ENCODE peak calls at places on chromosomes 16 and 17, in eight cellular contexts. One of them, this sample, is unnamed.

GRCh38 chr16:29256501-29256981 is 150.0 kb downstream of the NPIPB11 start:
- DNase-seq in cardiac muscle cell: no peak
- DNase-seq in progenitor cell of endocrine pancreas: no peak
- DNase-seq in brain microvascular endothelial cell: no peak
- DNase-seq in mucosa of descending colon: no peak
- DNase-seq in bronchial epithelial cell: no peak
- DNase-seq in PC-9: no peak
- DNase-seq in HL-60: no peak
- DNase-seq in this sample: no peak

GRCh38 chr16:59597269-59597668 is 863.2 kb upstream of the GOT2 start:
- DNase-seq in bronchial epithelial cell: no peak
- DNase-seq in HL-60: no peak
- DNase-seq in cardiac muscle cell: peak; percentile 5
- DNase-seq in mucosa of descending colon: no peak
- DNase-seq in PC-9: no peak
- DNase-seq in progenitor cell of endocrine pancreas: no peak
- DNase-seq in brain microvascular endothelial cell: peak; percentile 43
- DNase-seq in this sample: peak; percentile 4

GRCh38 chr17:38733315-38734234 is 3.4 kb downstream of the CISD3 start:
- DNase-seq in brain microvascular endothelial cell: no peak
- DNase-seq in PC-9: no peak
- DNase-seq in progenitor cell of endocrine pancreas: no peak
- DNase-seq in mucosa of descending colon: no peak
- DNase-seq in cardiac muscle cell: no peak
- DNase-seq in bronchial epithelial cell: no peak
- DNase-seq in HL-60: no peak
- DNase-seq in this sample: no peak

GRCh38 chr16:57091990-57092785 is at the start of gene CPNE2:
- DNase-seq in brain microvascular endothelial cell: no peak
- DNase-seq in PC-9: peak; percentile 56
- DNase-seq in progenitor cell of endocrine pancreas: peak; percentile 47
- DNase-seq in HL-60: peak; percentile 52
- DNase-seq in bronchial epithelial cell: no peak
- DNase-seq in mucosa of descending colon: peak; percentile 71
- DNase-seq in cardiac muscle cell: peak; percentile 57
- DNase-seq in this sample: peak; percentile 45

GRCh38 chr16:12095275-12096161 is 119.0 kb downstream of the SNX29 start:
- DNase-seq in mucosa of descending colon: no peak
- DNase-seq in bronchial epithelial cell: peak; percentile 23
- DNase-seq in PC-9: peak; percentile 47
- DNase-seq in brain microvascular endothelial cell: peak; percentile 59
- DNase-seq in HL-60: peak; percentile 22
- DNase-seq in cardiac muscle cell: peak; percentile 73
- DNase-seq in progenitor cell of endocrine pancreas: peak; percentile 34
- DNase-seq in this sample: peak; percentile 49

GRCh38 chr16:13919330-13919682 is 648 bp upstream of the ERCC4 start:
- DNase-seq in PC-9: no peak
- DNase-seq in HL-60: peak; percentile 14
- DNase-seq in mucosa of descending colon: no peak
- DNase-seq in progenitor cell of endocrine pancreas: no peak
- DNase-seq in cardiac muscle cell: peak; percentile 69
- DNase-seq in brain microvascular endothelial cell: no peak
- DNase-seq in bronchial epithelial cell: peak; percentile 49
- DNase-seq in this sample: peak; percentile 52

GRCh38 chr16:27768651-27769270 is 218.8 kb downstream of the KATNIP start:
- DNase-seq in PC-9: no peak
- DNase-seq in cardiac muscle cell: no peak
- DNase-seq in bronchial epithelial cell: no peak
- DNase-seq in brain microvascular endothelial cell: no peak
- DNase-seq in progenitor cell of endocrine pancreas: no peak
- DNase-seq in mucosa of descending colon: peak; percentile 18
- DNase-seq in HL-60: no peak
- DNase-seq in this sample: no peak

GRCh38 chr17:1580979-1581676 is 18.5 kb upstream of the PITPNA start:
- DNase-seq in PC-9: no peak
- DNase-seq in HL-60: no peak
- DNase-seq in brain microvascular endothelial cell: no peak
- DNase-seq in mucosa of descending colon: peak; percentile 84
- DNase-seq in progenitor cell of endocrine pancreas: no peak
- DNase-seq in cardiac muscle cell: no peak
- DNase-seq in bronchial epithelial cell: no peak
- DNase-seq in this sample: no peak

GRCh38 chr17:9402590-9403199 is 172.9 kb downstream of the STX8 start:
- DNase-seq in mucosa of descending colon: no peak
- DNase-seq in HL-60: no peak
- DNase-seq in brain microvascular endothelial cell: peak; percentile 25
- DNase-seq in progenitor cell of endocrine pancreas: no peak
- DNase-seq in bronchial epithelial cell: peak; percentile 37
- DNase-seq in PC-9: peak; percentile 21
- DNase-seq in cardiac muscle cell: peak; percentile 60
- DNase-seq in this sample: peak; percentile 63

GRCh38 chr17:59406808-59407381 is 75.4 kb downstream of the YPEL2 start:
- DNase-seq in bronchial epithelial cell: no peak
- DNase-seq in PC-9: peak; percentile 56
- DNase-seq in cardiac muscle cell: peak; percentile 60
- DNase-seq in HL-60: no peak
- DNase-seq in progenitor cell of endocrine pancreas: no peak
- DNase-seq in mucosa of descending colon: no peak
- DNase-seq in brain microvascular endothelial cell: peak; percentile 73
- DNase-seq in this sample: no peak

GRCh38 chr17:80663783-80664206 is 119.2 kb downstream of the RPTOR start:
- DNase-seq in HL-60: no peak
- DNase-seq in bronchial epithelial cell: no peak
- DNase-seq in cardiac muscle cell: no peak
- DNase-seq in brain microvascular endothelial cell: no peak
- DNase-seq in mucosa of descending colon: no peak
- DNase-seq in progenitor cell of endocrine pancreas: no peak
- DNase-seq in PC-9: no peak
- DNase-seq in this sample: no peak

GRCh38 chr16:14632693-14633569 is at the start of gene BFAR:
- DNase-seq in cardiac muscle cell: peak; percentile 99
- DNase-seq in HL-60: peak; percentile 95
- DNase-seq in progenitor cell of endocrine pancreas: peak; percentile 99
- DNase-seq in bronchial epithelial cell: peak; percentile 90
- DNase-seq in brain microvascular endothelial cell: peak; percentile 96
- DNase-seq in PC-9: peak; percentile 99
- DNase-seq in mucosa of descending colon: peak; percentile 100
- DNase-seq in this sample: peak; percentile 96

GRCh38 chr17:29138184-29138955 is 41.8 kb downstream of the MYO18A start:
- DNase-seq in mucosa of descending colon: no peak
- DNase-seq in PC-9: no peak
- DNase-seq in HL-60: no peak
- DNase-seq in progenitor cell of endocrine pancreas: no peak
- DNase-seq in cardiac muscle cell: no peak
- DNase-seq in bronchial epithelial cell: peak; percentile 46
- DNase-seq in brain microvascular endothelial cell: no peak
- DNase-seq in this sample: peak; percentile 54

GRCh38 chr16:30382398-30383015 is at the start of gene SEPTIN1:
- DNase-seq in mucosa of descending colon: peak; percentile 84
- DNase-seq in bronchial epithelial cell: no peak
- DNase-seq in brain microvascular endothelial cell: no peak
- DNase-seq in PC-9: no peak
- DNase-seq in HL-60: no peak
- DNase-seq in progenitor cell of endocrine pancreas: no peak
- DNase-seq in cardiac muscle cell: no peak
- DNase-seq in this sample: no peak

GRCh38 chr17:50630524-50631194 is 4.0 kb upstream of the ABCC3 start:
- DNase-seq in mucosa of descending colon: peak; percentile 89
- DNase-seq in cardiac muscle cell: peak; percentile 23
- DNase-seq in progenitor cell of endocrine pancreas: peak; percentile 56
- DNase-seq in brain microvascular endothelial cell: no peak
- DNase-seq in bronchial epithelial cell: peak; percentile 31
- DNase-seq in HL-60: no peak
- DNase-seq in PC-9: peak; percentile 84
- DNase-seq in this sample: peak; percentile 56

GRCh38 chr16:16092925-16093624 is 130.2 kb downstream of the ABCC6 start:
- DNase-seq in PC-9: no peak
- DNase-seq in brain microvascular endothelial cell: peak; percentile 17
- DNase-seq in mucosa of descending colon: no peak
- DNase-seq in bronchial epithelial cell: no peak
- DNase-seq in cardiac muscle cell: peak; percentile 68
- DNase-seq in HL-60: no peak
- DNase-seq in progenitor cell of endocrine pancreas: no peak
- DNase-seq in this sample: no peak

GRCh38 chr17:66541461-66542182 is 239.2 kb downstream of the PRKCA start:
- DNase-seq in bronchial epithelial cell: no peak
- DNase-seq in cardiac muscle cell: peak; percentile 90
- DNase-seq in brain microvascular endothelial cell: peak; percentile 75
- DNase-seq in HL-60: no peak
- DNase-seq in progenitor cell of endocrine pancreas: no peak
- DNase-seq in mucosa of descending colon: no peak
- DNase-seq in PC-9: no peak
- DNase-seq in this sample: peak; percentile 45

GRCh38 chr16:80752563-80752962 is 51.8 kb downstream of the CDYL2 start:
- DNase-seq in mucosa of descending colon: no peak
- DNase-seq in brain microvascular endothelial cell: no peak
- DNase-seq in progenitor cell of endocrine pancreas: no peak
- DNase-seq in bronchial epithelial cell: no peak
- DNase-seq in PC-9: no peak
- DNase-seq in HL-60: no peak
- DNase-seq in cardiac muscle cell: peak; percentile 1
- DNase-seq in this sample: no peak

GRCh38 chr17:56624947-56625346 is 31.4 kb downstream of the NOG start:
- DNase-seq in progenitor cell of endocrine pancreas: no peak
- DNase-seq in mucosa of descending colon: no peak
- DNase-seq in bronchial epithelial cell: no peak
- DNase-seq in brain microvascular endothelial cell: no peak
- DNase-seq in HL-60: no peak
- DNase-seq in PC-9: no peak
- DNase-seq in cardiac muscle cell: no peak
- DNase-seq in this sample: no peak

GRCh38 chr17:43877451-43878155 is 29.7 kb downstream of the MPP2 start:
- DNase-seq in cardiac muscle cell: no peak
- DNase-seq in brain microvascular endothelial cell: no peak
- DNase-seq in bronchial epithelial cell: no peak
- DNase-seq in PC-9: no peak
- DNase-seq in mucosa of descending colon: no peak
- DNase-seq in progenitor cell of endocrine pancreas: no peak
- DNase-seq in HL-60: no peak
- DNase-seq in this sample: no peak

GRCh38 chr16:83899272-83899897 is 470 bp downstream of the MLYCD start:
- DNase-seq in mucosa of descending colon: peak; percentile 78
- DNase-seq in HL-60: peak; percentile 60
- DNase-seq in progenitor cell of endocrine pancreas: peak; percentile 26
- DNase-seq in brain microvascular endothelial cell: peak; percentile 41
- DNase-seq in bronchial epithelial cell: peak; percentile 47
- DNase-seq in cardiac muscle cell: peak; percentile 73
- DNase-seq in PC-9: peak; percentile 43
- DNase-seq in this sample: peak; percentile 63

GRCh38 chr16:8716592-8716991 is 42.2 kb downstream of the ABAT start:
- DNase-seq in PC-9: no peak
- DNase-seq in HL-60: no peak
- DNase-seq in cardiac muscle cell: no peak
- DNase-seq in brain microvascular endothelial cell: no peak
- DNase-seq in progenitor cell of endocrine pancreas: no peak
- DNase-seq in mucosa of descending colon: no peak
- DNase-seq in bronchial epithelial cell: peak; percentile 98
- DNase-seq in this sample: peak; percentile 97

GRCh38 chr16:84557504-84557903 is 53.0 kb upstream of the MEAK7 start:
- DNase-seq in progenitor cell of endocrine pancreas: no peak
- DNase-seq in brain microvascular endothelial cell: no peak
- DNase-seq in mucosa of descending colon: no peak
- DNase-seq in cardiac muscle cell: no peak
- DNase-seq in PC-9: no peak
- DNase-seq in bronchial epithelial cell: no peak
- DNase-seq in HL-60: no peak
- DNase-seq in this sample: no peak

GRCh38 chr16:6684076-6684673 is 648.5 kb upstream of the RBFOX1 start:
- DNase-seq in brain microvascular endothelial cell: peak; percentile 7
- DNase-seq in cardiac muscle cell: no peak
- DNase-seq in progenitor cell of endocrine pancreas: no peak
- DNase-seq in HL-60: no peak
- DNase-seq in bronchial epithelial cell: peak; percentile 18
- DNase-seq in mucosa of descending colon: no peak
- DNase-seq in PC-9: peak; percentile 26
- DNase-seq in this sample: peak; percentile 37

GRCh38 chr16:62190426-62190825 is 154.2 kb upstream of the CDH8 start:
- DNase-seq in progenitor cell of endocrine pancreas: no peak
- DNase-seq in brain microvascular endothelial cell: no peak
- DNase-seq in bronchial epithelial cell: peak; percentile 32
- DNase-seq in HL-60: no peak
- DNase-seq in mucosa of descending colon: no peak
- DNase-seq in PC-9: no peak
- DNase-seq in cardiac muscle cell: peak; percentile 0
- DNase-seq in this sample: peak; percentile 53
- TF ChIP-seq CTCF in progenitor cell of endocrine pancreas: peak; percentile 83
- TF ChIP-seq CTCF in brain microvascular endothelial cell: peak; percentile 41
- TF ChIP-seq CTCF in bronchial epithelial cell: peak; percentile 51
- TF ChIP-seq CTCF in HL-60: peak; percentile 15
- TF ChIP-seq CTCF in mucosa of descending colon: no peak
- TF ChIP-seq CTCF in PC-9: peak; percentile 56
- TF ChIP-seq CTCF in cardiac muscle cell: no peak
- TF ChIP-seq CTCF in this sample: peak; percentile 84

DNA sequence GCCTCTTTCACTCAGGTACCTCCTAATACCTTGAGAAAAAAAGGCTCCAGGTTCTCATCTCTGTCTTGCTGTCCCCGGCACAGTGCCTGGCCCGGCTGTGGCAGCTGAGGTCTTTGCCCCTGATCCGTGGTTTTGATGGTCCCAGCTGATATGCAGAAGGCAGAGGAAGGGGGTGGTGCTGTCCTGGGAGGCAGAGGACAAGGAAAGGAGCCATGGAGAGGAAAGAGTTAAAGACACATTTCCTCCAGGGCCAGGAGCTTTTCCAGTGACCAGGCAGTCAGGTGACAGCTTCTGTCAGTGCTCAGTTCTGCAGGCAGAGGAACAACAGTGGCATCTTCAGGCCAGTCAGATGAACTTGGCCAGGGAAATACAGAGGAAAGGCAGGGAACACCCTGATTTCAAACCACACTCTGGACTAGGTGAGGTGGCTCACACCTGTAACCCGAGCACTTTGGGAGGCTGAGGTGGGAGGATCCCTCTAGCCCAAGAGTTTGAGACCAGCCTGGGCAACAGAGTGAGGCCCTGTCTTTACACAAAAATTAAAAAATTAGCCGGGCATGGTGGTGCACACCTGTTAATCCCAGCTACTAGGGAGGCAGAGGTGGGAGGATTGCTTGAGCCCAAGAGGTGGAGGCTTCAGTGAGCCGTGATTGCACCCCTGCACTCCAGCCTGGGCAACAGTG is 3.3 kb upstream of the COG1 start:
- DNase-seq in cardiac muscle cell: peak; percentile 61
- DNase-seq in progenitor cell of endocrine pancreas: no peak
- DNase-seq in PC-9: peak; percentile 44
- DNase-seq in bronchial epithelial cell: peak; percentile 38
- DNase-seq in brain microvascular endothelial cell: peak; percentile 67
- DNase-seq in HL-60: no peak
- DNase-seq in mucosa of descending colon: no peak
- DNase-seq in this sample: peak; percentile 70
- TF ChIP-seq CTCF in cardiac muscle cell: peak; percentile 55
- TF ChIP-seq CTCF in progenitor cell of endocrine pancreas: peak; percentile 56
- TF ChIP-seq CTCF in PC-9: peak; percentile 73
- TF ChIP-seq CTCF in bronchial epithelial cell: peak; percentile 74
- TF ChIP-seq CTCF in brain microvascular endothelial cell: peak; percentile 82
- TF ChIP-seq CTCF in HL-60: peak; percentile 83
- TF ChIP-seq CTCF in mucosa of descending colon: no peak
- TF ChIP-seq CTCF in this sample: peak; percentile 76

GRCh38 chr17:31541559-31541958 is 150.1 kb downstream of the RAB11FIP4 start:
- DNase-seq in brain microvascular endothelial cell: no peak
- DNase-seq in mucosa of descending colon: no peak
- DNase-seq in PC-9: no peak
- DNase-seq in bronchial epithelial cell: no peak
- DNase-seq in HL-60: no peak
- DNase-seq in cardiac muscle cell: no peak
- DNase-seq in progenitor cell of endocrine pancreas: no peak
- DNase-seq in this sample: no peak
- TF ChIP-seq CTCF in brain microvascular endothelial cell: peak; percentile 42
- TF ChIP-seq CTCF in mucosa of descending colon: no peak
- TF ChIP-seq CTCF in PC-9: no peak
- TF ChIP-seq CTCF in bronchial epithelial cell: peak; percentile 16
- TF ChIP-seq CTCF in HL-60: no peak
- TF ChIP-seq CTCF in cardiac muscle cell: peak; percentile 17
- TF ChIP-seq CTCF in progenitor cell of endocrine pancreas: peak; percentile 10
- TF ChIP-seq CTCF in this sample: peak; percentile 26

GRCh38 chr16:66869424-66869823 is 10.9 kb upstream of the PDP2 start:
- DNase-seq in progenitor cell of endocrine pancreas: no peak
- DNase-seq in cardiac muscle cell: no peak
- DNase-seq in HL-60: no peak
- DNase-seq in bronchial epithelial cell: no peak
- DNase-seq in mucosa of descending colon: no peak
- DNase-seq in brain microvascular endothelial cell: no peak
- DNase-seq in PC-9: no peak
- DNase-seq in this sample: no peak
- TF ChIP-seq CTCF in progenitor cell of endocrine pancreas: no peak
- TF ChIP-seq CTCF in cardiac muscle cell: no peak
- TF ChIP-seq CTCF in HL-60: no peak
- TF ChIP-seq CTCF in bronchial epithelial cell: no peak
- TF ChIP-seq CTCF in mucosa of descending colon: no peak
- TF ChIP-seq CTCF in brain microvascular endothelial cell: no peak
- TF ChIP-seq CTCF in PC-9: no peak
- TF ChIP-seq CTCF in this sample: no peak